ENCODE peak calls at places on chromosomes 5 and 9, in six cellular contexts. P, J, X, O, R and K are unnamed samples.

GRCh38 chr5:32190094-32190493 is 16.0 kb upstream of the GOLPH3 start:
- DNase-seq in P (peak), J (no peak), X (no peak), O (peak), R (peak), K (no peak)

GRCh38 chr9:121783126-121783522 is 131.7 kb downstream of the DAB2IP start:
- DNase-seq in P (no peak), J (no peak), X (no peak), O (no peak), R (no peak), K (no peak)

GRCh38 chr5:172005708-172006377 is 595 bp downstream of the FBXW11 start:
- DNase-seq in P (no peak), J (peak), X (peak), O (no peak), R (no peak), K (no peak)

GRCh38 chr5:180371949-180372348 is 18.8 kb upstream of the GFPT2 start:
- DNase-seq in P (no peak), J (no peak), X (no peak), O (no peak), R (no peak), K (no peak)

GRCh38 chr5:175822225-175822624 is 49.2 kb upstream of the CPLX2 start:
- DNase-seq in P (no peak), J (no peak), X (no peak), O (no peak), R (no peak), K (no peak)

GRCh38 chr5:6862306-6862705 is 149.1 kb downstream of the TENT4A start:
- DNase-seq in P (no peak), J (no peak), X (no peak), O (no peak), R (no peak), K (no peak)

GRCh38 chr5:135392256-135392655 is 6.8 kb downstream of the MACROH2A1 start:
- DNase-seq in P (peak), J (peak), X (no peak), O (no peak), R (no peak), K (no peak)

GRCh38 chr5:144142030-144142825 is 28.2 kb downstream of the YIPF5 start:
- DNase-seq in P (peak), J (peak), X (peak), O (no peak), R (no peak), K (no peak)

GRCh38 chr5:135367554-135367953 is 31.5 kb downstream of the MACROH2A1 start:
- DNase-seq in P (no peak), J (no peak), X (no peak), O (no peak), R (no peak), K (no peak)

GRCh38 chr9:85319946-85320345 is 421.8 kb downstream of the AGTPBP1 start:
- DNase-seq in P (no peak), J (no peak), X (no peak), O (no peak), R (no peak), K (no peak)

GRCh38 chr5:62732677-62733121 is 154.1 kb downstream of the LRRC70 start:
- DNase-seq in P (no peak), J (no peak), X (no peak), O (no peak), R (no peak), K (no peak)

GRCh38 chr5:138946831-138947560 is 71.9 kb upstream of the LRRTM2 start:
- DNase-seq in P (no peak), J (no peak), X (no peak), O (no peak), R (no peak), K (no peak)

GRCh38 chr9:110443146-110443877 is 105.6 kb upstream of the TXNDC8 start:
- DNase-seq in P (peak), J (peak), X (no peak), O (peak), R (no peak), K (no peak)